ENCODE peak calls at places on chromosomes 12 and 14, in eight cellular contexts. T, Y, A, E, G, O, K and P are unnamed samples. For H3K4me1, H3K9me3 and H3K36me3, the result is how much of the 10 kb centered on the place peaks cover.

GRCh38 chr12:20144341-20144740 is 224.0 kb upstream of the PDE3A start:
- DNase-seq in O (no peak), G (no peak), E (no peak), T (no peak), K (no peak), A (no peak), Y (no peak), P (no peak)

GRCh38 chr14:24673059-24673458 is 39.1 kb upstream of the GZMB start:
- DNase-seq in T (no peak), A (no peak), K (no peak), O (no peak), E (no peak), Y (no peak), G (no peak), P (no peak)

GRCh38 chr12:26271889-26272492 is 76.6 kb downstream of the SSPN start:
- DNase-seq in Y (peak), T (peak), K (no peak), E (peak), G (peak), O (peak), A (peak), P (no peak)

GRCh38 chr12:67698711-67699603 is 50.4 kb downstream of the DYRK2 start:
- DNase-seq in Y (no peak), O (no peak), A (no peak), G (no peak), K (no peak), T (no peak), E (peak), P (no peak)

GRCh38 chr12:10722502-10722904 is 620 bp downstream of the YBX3 start:
- DNase-seq in A (peak), Y (peak), T (peak), O (no peak), K (peak), G (peak), E (peak), P (no peak)

GRCh38 chr12:27845187-27845586 is 65.2 kb upstream of the MANSC4 start:
- DNase-seq in Y (no peak), O (no peak), G (no peak), T (no peak), K (no peak), E (no peak), A (no peak), P (no peak)

GRCh38 chr14:83291716-83292115 is 1758.1 kb upstream of the SEL1L start:
- DNase-seq in Y (no peak), T (no peak), E (no peak), K (no peak), G (no peak), A (no peak), O (no peak), P (no peak)

GRCh38 chr12:51076235-51076930 is 7.0 kb downstream of the CSRNP2 start:
- DNase-seq in O (no peak), T (no peak), E (no peak), K (no peak), G (no peak), A (no peak), Y (no peak), P (no peak)

GRCh38 chr12:47504775-47505446 is 200.9 kb downstream of the RPAP3 start:
- DNase-seq in T (no peak), Y (no peak), G (no peak), A (no peak), O (peak), E (no peak), K (no peak), P (no peak)

GRCh38 chr14:23071244-23071974 is 14.1 kb upstream of the CDH24 start:
- DNase-seq in Y (peak), A (peak), O (peak), K (peak), E (peak), G (peak), T (peak), P (peak)

GRCh38 chr12:19726122-19726521 is 286.8 kb downstream of the AEBP2 start:
- DNase-seq in Y (no peak), G (no peak), A (no peak), T (no peak), O (no peak), E (no peak), K (no peak), P (no peak)

GRCh38 chr12:54216580-54217308 is 28.0 kb upstream of the SMUG1 start:
- DNase-seq in K (peak), A (peak), G (peak), T (peak), Y (peak), E (peak), O (peak), P (peak)

GRCh38 chr12:57864382-57864781 is 17.9 kb upstream of the CTDSP2 start:
- DNase-seq in O (no peak), K (peak), T (no peak), Y (no peak), G (no peak), A (peak), E (no peak), P (peak)

GRCh38 chr14:32077081-32078029 is at the start of gene ARHGAP5:
- DNase-seq in K (peak), O (peak), E (no peak), Y (no peak), A (no peak), G (peak), T (peak), P (no peak)

GRCh38 chr12:8057839-8058238 is 8.3 kb downstream of the C3AR1 start:
- DNase-seq in E (no peak), Y (no peak), T (no peak), O (no peak), G (no peak), K (no peak), A (no peak), P (no peak)

GRCh38 chr12:61291647-61292046 is 968.6 kb upstream of the USP15 start:
- DNase-seq in K (no peak), A (no peak), Y (no peak), E (no peak), T (no peak), O (no peak), G (no peak), P (no peak)

GRCh38 chr14:68106456-68106855 is 286.9 kb downstream of the RAD51B start:
- DNase-seq in T (no peak), E (no peak), O (no peak), G (no peak), Y (no peak), A (no peak), K (no peak), P (no peak)

GRCh38 chr12:459430-460258 is at the start of gene B4GALNT3:
- DNase-seq in A (peak), Y (peak), O (no peak), T (peak), K (peak), G (peak), E (peak), P (peak)

GRCh38 chr14:33016611-33017010 is 77.9 kb downstream of the NPAS3 start:
- DNase-seq in A (no peak), K (no peak), Y (no peak), E (no peak), T (no peak), O (no peak), G (no peak), P (no peak)

GRCh38 chr12:123149088-123149827 is 1.6 kb downstream of the PITPNM2 start:
- DNase-seq in E (no peak), T (no peak), O (no peak), G (no peak), Y (no peak), A (no peak), K (no peak), P (no peak)

GRCh38 chr14:59585891-59586554 is 9.4 kb upstream of the CCDC175 start:
- DNase-seq in T (no peak), Y (no peak), O (peak), K (no peak), G (no peak), A (no peak), E (no peak), P (no peak)

GRCh38 chr12:112705037-112705632 is 86.4 kb upstream of the RPH3A start:
- DNase-seq in Y (no peak), G (no peak), T (no peak), E (no peak), K (peak), O (no peak), A (no peak), P (peak)

GRCh38 chr14:72433511-72433910 is 460.4 kb downstream of the DPF3 start:
- DNase-seq in Y (no peak), A (no peak), T (no peak), E (no peak), O (no peak), G (no peak), K (no peak), P (no peak)

DNA sequence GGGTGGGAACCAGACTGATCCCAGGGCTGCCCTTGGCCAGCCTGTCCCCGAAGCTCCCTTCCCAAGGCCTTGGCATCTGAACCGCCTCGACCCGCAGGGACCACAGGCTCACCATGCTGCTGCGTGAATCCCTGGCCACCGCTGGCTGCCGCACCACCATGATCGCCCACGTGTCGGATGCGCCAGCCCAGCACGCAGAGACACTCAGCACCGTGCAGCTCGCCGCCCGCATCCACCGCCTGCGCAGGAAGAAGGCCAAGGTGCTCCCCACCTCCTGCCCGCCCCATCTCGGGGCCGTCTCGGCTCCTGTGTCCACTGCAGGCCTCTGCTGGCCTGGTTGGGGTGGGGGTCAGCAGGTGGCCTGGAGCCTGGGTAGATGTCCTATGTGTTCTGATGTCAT is 35.7 kb downstream of the KIF26A start:
- DNase-seq in Y (no peak), E (no peak), A (no peak), O (no peak), K (no peak), G (no peak), T (no peak), P (no peak)
- H3K4me1 ChIP-seq in Y (under half), E (under half), A (under half), O (under half), K (under half), G (under half), T (under half), P (under half)

DNA sequence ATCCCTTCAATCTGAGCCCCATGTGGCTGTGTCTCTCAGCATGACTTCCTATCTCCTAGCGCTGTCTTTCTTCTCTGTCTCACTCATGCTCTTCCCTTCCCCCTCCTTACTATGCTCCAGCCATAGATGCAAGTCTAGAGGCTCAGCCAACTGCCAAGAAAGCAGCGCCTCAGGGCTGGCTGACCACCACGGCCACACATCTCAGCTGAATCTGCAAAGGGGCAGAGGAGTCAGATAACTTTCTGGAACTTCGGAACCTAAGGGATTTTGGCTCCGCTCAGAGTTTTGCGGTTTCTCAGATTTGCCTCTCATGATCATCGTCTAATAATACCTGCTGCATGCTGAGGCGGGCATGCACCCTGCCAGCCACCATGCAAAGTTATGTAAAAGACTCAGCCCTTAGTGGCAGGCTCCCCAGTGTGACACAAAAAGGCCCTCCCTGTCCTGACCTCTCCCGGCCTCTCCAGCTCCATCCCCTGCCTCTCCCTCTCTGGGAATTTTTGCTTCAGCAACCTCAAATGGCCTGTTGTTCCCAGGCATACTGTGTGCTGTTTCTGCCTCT is 5.0 kb upstream of the FGF6 start:
- DNase-seq in T (no peak), E (no peak), Y (no peak), G (no peak), A (no peak), O (no peak), K (peak), P (no peak)
- H3K9me3 ChIP-seq in T (under half), E (under half), Y (under half), G (under half), A (under half), O (under half), K (under half), P (under half)

GRCh38 chr12:23893611-23894010 is 55.9 kb downstream of the SOX5 start:
- DNase-seq in A (no peak), O (no peak), K (no peak), T (no peak), E (no peak), Y (no peak), G (no peak), P (no peak)
- H3K36me3 ChIP-seq in A (under half), O (under half), K (under half), T (under half), E (under half), Y (under half), G (under half), P (under half)

GRCh38 chr14:54444701-54445100 is 3.5 kb upstream of the CNIH1 start:
- DNase-seq in A (no peak), Y (no peak), K (no peak), E (no peak), G (no peak), T (no peak), O (no peak), P (no peak)
- H3K4me1 ChIP-seq in A (under half), Y (under half), K (under half), E (under half), G (under half), T (under half), O (under half), P (under half)

GRCh38 chr14:105888784-105889665 is 362.6 kb downstream of the TMEM121 start:
- DNase-seq in A (peak), G (peak), O (no peak), T (no peak), Y (peak), K (no peak), E (no peak), P (no peak)
- H3K9me3 ChIP-seq in A (under half), G (under half), O (under half), T (under half), Y (under half), K (under half), E (under half), P (under half)

GRCh38 chr12:6979021-6979420 is 8.3 kb downstream of the EMG1 start:
- DNase-seq in A (no peak), Y (no peak), G (no peak), O (no peak), T (no peak), K (no peak), E (no peak), P (no peak)
- H3K36me3 ChIP-seq in A (under half), Y (under half), G (under half), O (under half), T (half or more), K (under half), E (under half), P (half or more)

DNA sequence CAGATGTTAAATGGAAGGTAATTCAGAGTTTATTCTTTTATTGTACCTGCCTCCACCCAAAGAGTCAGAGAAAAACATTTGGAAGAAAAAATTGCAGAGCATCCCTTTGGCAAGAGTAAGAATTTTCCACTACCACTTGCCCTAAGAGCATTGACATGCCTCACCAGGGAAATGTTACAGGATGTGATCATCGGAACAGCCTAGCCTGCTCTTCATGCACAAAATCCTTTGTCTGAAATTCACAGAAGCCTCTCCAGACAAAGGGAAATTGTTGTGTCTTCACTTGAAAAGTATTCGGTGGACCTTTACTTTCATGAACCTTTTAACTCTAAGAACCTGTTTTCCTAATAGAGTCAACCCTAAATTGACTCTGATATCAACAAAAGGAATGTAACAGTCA is 36.9 kb downstream of the ATP2A2 start:
- DNase-seq in G (no peak), T (no peak), E (no peak), Y (no peak), K (no peak), O (peak), A (no peak), P (no peak)
- H3K4me1 ChIP-seq in G (under half), T (half or more), E (under half), Y (under half), K (under half), O (under half), A (under half), P (under half)

DNA sequence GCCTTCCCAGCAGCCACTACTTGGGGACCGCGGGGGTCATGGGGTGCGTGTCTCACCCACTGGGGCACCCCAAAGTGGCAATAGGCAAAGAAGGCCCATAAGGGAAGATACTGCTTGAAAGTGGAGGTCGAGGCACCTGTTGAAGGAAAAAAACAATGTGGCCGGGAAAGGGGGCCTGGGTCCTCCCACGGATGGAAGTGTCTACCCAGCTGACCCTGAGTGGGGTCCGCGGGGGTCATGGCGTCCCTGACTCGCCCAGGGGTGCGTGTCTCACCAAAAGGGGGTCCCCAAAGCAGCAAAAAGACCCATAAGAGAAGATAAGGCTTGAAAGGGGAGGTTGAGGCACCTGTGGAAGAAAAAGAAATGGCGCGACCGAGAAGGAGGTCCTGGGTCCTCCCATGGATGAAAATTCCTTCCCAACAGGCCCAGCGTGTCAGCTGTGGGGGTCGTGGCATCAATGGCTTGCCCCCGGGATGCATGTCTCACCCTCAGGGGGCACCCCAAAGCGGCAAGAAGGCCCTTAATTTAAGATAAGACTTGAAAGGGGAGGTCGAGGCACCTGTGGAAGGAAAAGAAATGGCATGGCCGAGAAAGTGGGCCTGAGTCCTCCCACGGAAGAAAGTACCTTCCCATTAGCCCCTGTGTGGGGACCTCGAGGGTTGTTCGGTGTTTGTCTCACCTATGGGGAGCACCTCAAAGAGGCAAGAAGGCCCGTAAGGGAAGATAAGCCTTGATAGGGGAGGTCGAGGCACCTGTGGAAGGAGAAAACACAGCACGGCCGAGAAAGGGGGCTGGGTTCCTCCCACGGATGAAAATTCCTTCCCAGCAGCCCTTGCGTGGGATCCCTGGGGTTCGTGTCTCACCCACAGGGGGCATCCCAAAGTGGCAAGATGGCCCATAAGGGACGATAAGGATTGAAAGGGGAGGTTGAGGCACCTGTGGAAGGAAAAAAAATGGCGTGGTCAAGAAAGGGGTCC is 266.0 kb downstream of the ALG10 start:
- DNase-seq in E (no peak), G (no peak), T (no peak), A (peak), K (no peak), O (no peak), Y (no peak), P (no peak)
- H3K9me3 ChIP-seq in E (under half), G (under half), T (under half), A (under half), K (under half), O (under half), Y (half or more), P (under half)